ENCODE peak calls at places on chromosomes 2 and 18, in nine cellular contexts. One of them, this sample, is unnamed. For H3K27me3 and H3K4me1, the result is how much of the 10 kb centered on the place peaks cover.

GRCh38 chr18:78898635-78899034 is 81.0 kb upstream of the SALL3 start:
- DNase-seq in upper lobe of left lung: no peak
- DNase-seq in tibial nerve: no peak
- DNase-seq in stomach: no peak
- DNase-seq in transverse colon: no peak
- DNase-seq in K562: no peak
- DNase-seq in GM12878: no peak
- DNase-seq in H1: no peak
- DNase-seq in ovary: no peak
- DNase-seq in this sample: no peak

GRCh38 chr2:186546842-186547241 is 43.0 kb upstream of the ITGAV start:
- DNase-seq in upper lobe of left lung: no peak
- DNase-seq in tibial nerve: no peak
- DNase-seq in stomach: no peak
- DNase-seq in transverse colon: no peak
- DNase-seq in K562: no peak
- DNase-seq in GM12878: no peak
- DNase-seq in H1: no peak
- DNase-seq in ovary: no peak
- DNase-seq in this sample: no peak

GRCh38 chr2:174004900-174005605 is 39.9 kb upstream of the SP3 start:
- DNase-seq in upper lobe of left lung: no peak
- DNase-seq in tibial nerve: no peak
- DNase-seq in stomach: no peak
- DNase-seq in transverse colon: no peak
- DNase-seq in K562: no peak
- DNase-seq in GM12878: no peak
- DNase-seq in H1: no peak
- DNase-seq in ovary: no peak
- DNase-seq in this sample: peak

GRCh38 chr18:26121476-26121875 is 12.2 kb upstream of the PSMA8 start:
- DNase-seq in upper lobe of left lung: no peak
- DNase-seq in tibial nerve: no peak
- DNase-seq in stomach: no peak
- DNase-seq in transverse colon: no peak
- DNase-seq in K562: no peak
- DNase-seq in GM12878: no peak
- DNase-seq in H1: no peak
- DNase-seq in ovary: no peak
- DNase-seq in this sample: no peak

GRCh38 chr2:231104115-231104713 is 20.6 kb downstream of the HTR2B start:
- DNase-seq in upper lobe of left lung: peak
- DNase-seq in tibial nerve: peak
- DNase-seq in stomach: peak
- DNase-seq in transverse colon: peak
- DNase-seq in K562: peak
- DNase-seq in GM12878: peak
- DNase-seq in H1: no peak
- DNase-seq in ovary: peak
- DNase-seq in this sample: peak

GRCh38 chr2:40559175-40559574 is 107.3 kb upstream of the SLC8A1 start:
- DNase-seq in upper lobe of left lung: no peak
- DNase-seq in tibial nerve: no peak
- DNase-seq in stomach: no peak
- DNase-seq in transverse colon: no peak
- DNase-seq in K562: no peak
- DNase-seq in GM12878: no peak
- DNase-seq in H1: no peak
- DNase-seq in ovary: no peak
- DNase-seq in this sample: no peak

GRCh38 chr2:207239754-207240494 is 74.2 kb upstream of the KLF7 start:
- DNase-seq in upper lobe of left lung: no peak
- DNase-seq in tibial nerve: no peak
- DNase-seq in stomach: no peak
- DNase-seq in transverse colon: no peak
- DNase-seq in K562: no peak
- DNase-seq in GM12878: no peak
- DNase-seq in H1: no peak
- DNase-seq in ovary: no peak
- DNase-seq in this sample: no peak

GRCh38 chr2:105750735-105751134 is 6.0 kb downstream of the NCK2 start:
- DNase-seq in upper lobe of left lung: no peak
- DNase-seq in tibial nerve: no peak
- DNase-seq in stomach: no peak
- DNase-seq in transverse colon: no peak
- DNase-seq in K562: no peak
- DNase-seq in GM12878: no peak
- DNase-seq in H1: no peak
- DNase-seq in ovary: no peak
- DNase-seq in this sample: no peak

GRCh38 chr2:131475831-131476230 is at the start of gene TUBA3D:
- DNase-seq in upper lobe of left lung: no peak
- DNase-seq in tibial nerve: no peak
- DNase-seq in stomach: no peak
- DNase-seq in transverse colon: no peak
- DNase-seq in K562: no peak
- DNase-seq in GM12878: no peak
- DNase-seq in H1: no peak
- DNase-seq in ovary: no peak
- DNase-seq in this sample: no peak

GRCh38 chr2:134647607-134648256 is 71.1 kb downstream of the TMEM163 start:
- DNase-seq in upper lobe of left lung: no peak
- DNase-seq in tibial nerve: no peak
- DNase-seq in stomach: no peak
- DNase-seq in transverse colon: no peak
- DNase-seq in K562: no peak
- DNase-seq in GM12878: no peak
- DNase-seq in H1: no peak
- DNase-seq in ovary: no peak
- DNase-seq in this sample: peak

GRCh38 chr2:223760838-223761502 is 76.4 kb downstream of the AP1S3 start:
- DNase-seq in upper lobe of left lung: peak
- DNase-seq in tibial nerve: peak
- DNase-seq in stomach: peak
- DNase-seq in transverse colon: peak
- DNase-seq in K562: no peak
- DNase-seq in GM12878: peak
- DNase-seq in H1: no peak
- DNase-seq in ovary: no peak
- DNase-seq in this sample: no peak

GRCh38 chr2:151071382-151071781 is 190.3 kb downstream of the RBM43 start:
- DNase-seq in upper lobe of left lung: no peak
- DNase-seq in tibial nerve: no peak
- DNase-seq in stomach: no peak
- DNase-seq in transverse colon: no peak
- DNase-seq in K562: no peak
- DNase-seq in GM12878: no peak
- DNase-seq in H1: peak
- DNase-seq in ovary: no peak
- DNase-seq in this sample: no peak

GRCh38 chr2:104867351-104868080 is 13.6 kb downstream of the POU3F3 start:
- DNase-seq in upper lobe of left lung: no peak
- DNase-seq in tibial nerve: no peak
- DNase-seq in stomach: no peak
- DNase-seq in transverse colon: no peak
- DNase-seq in K562: no peak
- DNase-seq in GM12878: no peak
- DNase-seq in H1: no peak
- DNase-seq in ovary: no peak
- DNase-seq in this sample: no peak

GRCh38 chr2:136126527-136126926 is 8.6 kb upstream of the CXCR4 start:
- DNase-seq in upper lobe of left lung: no peak
- DNase-seq in tibial nerve: no peak
- DNase-seq in stomach: no peak
- DNase-seq in transverse colon: no peak
- DNase-seq in K562: no peak
- DNase-seq in GM12878: no peak
- DNase-seq in H1: no peak
- DNase-seq in ovary: no peak
- DNase-seq in this sample: no peak

DNA sequence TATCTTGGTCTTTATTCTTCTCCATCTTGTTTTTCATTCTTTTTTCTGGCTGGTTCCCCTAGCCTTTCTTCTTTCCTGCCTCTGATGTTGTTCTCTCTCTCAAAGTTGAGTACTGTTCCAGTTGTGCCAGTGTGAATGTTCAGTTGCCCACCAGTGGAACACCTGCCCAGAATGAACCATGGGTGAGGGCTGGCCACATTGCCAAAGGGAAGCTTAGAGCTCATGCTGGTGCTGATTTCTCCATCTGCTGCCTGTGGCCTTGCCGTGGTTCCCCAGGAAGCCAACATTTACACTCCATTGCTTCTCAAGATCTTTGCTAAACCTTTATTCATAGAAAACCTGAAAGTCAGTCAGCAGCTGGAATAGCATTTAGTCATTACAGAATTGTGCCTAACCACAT is 99.1 kb upstream of the MC2R start:
- DNase-seq in upper lobe of left lung: no peak
- DNase-seq in tibial nerve: no peak
- DNase-seq in stomach: no peak
- DNase-seq in transverse colon: no peak
- DNase-seq in K562: no peak
- DNase-seq in GM12878: no peak
- DNase-seq in H1: no peak
- DNase-seq in ovary: no peak
- DNase-seq in this sample: no peak
- TF ChIP-seq EP300 in upper lobe of left lung: no peak
- TF ChIP-seq EP300 in tibial nerve: no peak
- TF ChIP-seq EP300 in stomach: no peak
- TF ChIP-seq EP300 in transverse colon: no peak
- TF ChIP-seq EP300 in K562: no peak
- TF ChIP-seq EP300 in GM12878: no peak
- TF ChIP-seq EP300 in H1: no peak
- TF ChIP-seq EP300 in ovary: no peak
- TF ChIP-seq EP300 in this sample: no peak

GRCh38 chr2:156019341-156019740 is 313.2 kb downstream of the NR4A2 start:
- DNase-seq in upper lobe of left lung: no peak
- DNase-seq in tibial nerve: no peak
- DNase-seq in stomach: no peak
- DNase-seq in transverse colon: no peak
- DNase-seq in K562: no peak
- DNase-seq in GM12878: no peak
- DNase-seq in H1: no peak
- DNase-seq in ovary: no peak
- DNase-seq in this sample: no peak
- H3K27me3 ChIP-seq in upper lobe of left lung: under half
- H3K27me3 ChIP-seq in tibial nerve: under half
- H3K27me3 ChIP-seq in stomach: under half
- H3K27me3 ChIP-seq in transverse colon: under half
- H3K27me3 ChIP-seq in K562: under half
- H3K27me3 ChIP-seq in GM12878: under half
- H3K27me3 ChIP-seq in H1: under half
- H3K27me3 ChIP-seq in ovary: under half
- H3K27me3 ChIP-seq in this sample: under half

DNA sequence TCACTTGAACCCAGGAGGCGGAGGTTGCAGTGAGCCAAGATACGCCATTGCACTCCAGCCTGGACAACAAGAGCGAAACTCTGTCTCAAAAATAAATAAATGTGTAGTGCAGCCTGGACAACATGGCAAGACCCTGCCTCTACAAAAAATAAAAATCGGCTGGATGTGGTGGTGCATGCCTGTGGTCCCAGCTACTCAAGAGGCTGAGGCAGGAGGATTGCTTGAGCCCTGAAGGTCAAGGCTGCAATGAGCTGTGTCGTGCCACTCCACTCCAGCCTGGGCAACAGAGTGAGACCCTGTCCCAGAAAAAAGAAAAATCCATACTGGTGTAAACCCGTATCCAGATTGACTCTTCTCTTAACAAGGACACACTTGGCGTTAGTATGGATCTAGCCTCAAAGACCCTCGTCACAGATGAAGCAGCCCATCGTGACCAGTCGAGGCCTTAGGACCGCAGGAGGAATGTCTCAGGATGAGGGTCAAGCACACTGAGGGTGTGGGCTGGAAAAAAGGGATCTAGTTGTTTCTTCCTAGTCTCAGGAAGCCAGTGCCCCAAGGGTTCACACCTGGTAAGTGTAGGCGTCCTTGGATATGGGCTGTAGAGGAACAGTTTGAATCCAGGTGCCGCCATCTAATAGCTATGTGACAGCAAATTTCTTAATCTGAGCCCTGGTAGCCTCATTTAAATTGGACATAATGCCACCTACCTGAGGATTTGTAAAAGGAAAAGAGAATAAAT is 4.0 kb upstream of the GPBAR1 start:
- DNase-seq in upper lobe of left lung: no peak
- DNase-seq in tibial nerve: no peak
- DNase-seq in stomach: no peak
- DNase-seq in transverse colon: no peak
- DNase-seq in K562: no peak
- DNase-seq in GM12878: no peak
- DNase-seq in H1: no peak
- DNase-seq in ovary: no peak
- DNase-seq in this sample: peak
- H3K4me1 ChIP-seq in upper lobe of left lung: under half
- H3K4me1 ChIP-seq in tibial nerve: half or more
- H3K4me1 ChIP-seq in stomach: half or more
- H3K4me1 ChIP-seq in transverse colon: under half
- H3K4me1 ChIP-seq in K562: under half
- H3K4me1 ChIP-seq in GM12878: under half
- H3K4me1 ChIP-seq in H1: under half
- H3K4me1 ChIP-seq in ovary: under half
- H3K4me1 ChIP-seq in this sample: under half

GRCh38 chr2:60499651-60500300 is 53.7 kb downstream of the BCL11A start:
- DNase-seq in upper lobe of left lung: no peak
- DNase-seq in tibial nerve: no peak
- DNase-seq in stomach: no peak
- DNase-seq in transverse colon: no peak
- DNase-seq in K562: no peak
- DNase-seq in GM12878: no peak
- DNase-seq in H1: no peak
- DNase-seq in ovary: no peak
- DNase-seq in this sample: no peak
- TF ChIP-seq EP300 in upper lobe of left lung: no peak
- TF ChIP-seq EP300 in tibial nerve: no peak
- TF ChIP-seq EP300 in stomach: no peak
- TF ChIP-seq EP300 in transverse colon: no peak
- TF ChIP-seq EP300 in K562: no peak
- TF ChIP-seq EP300 in GM12878: no peak
- TF ChIP-seq EP300 in H1: no peak
- TF ChIP-seq EP300 in ovary: no peak
- TF ChIP-seq EP300 in this sample: no peak

GRCh38 chr18:51278045-51278649 is 80.7 kb upstream of the MEX3C start:
- DNase-seq in upper lobe of left lung: no peak
- DNase-seq in tibial nerve: no peak
- DNase-seq in stomach: peak
- DNase-seq in transverse colon: peak
- DNase-seq in K562: peak
- DNase-seq in GM12878: no peak
- DNase-seq in H1: peak
- DNase-seq in ovary: no peak
- DNase-seq in this sample: no peak
- H3K27me3 ChIP-seq in upper lobe of left lung: under half
- H3K27me3 ChIP-seq in tibial nerve: under half
- H3K27me3 ChIP-seq in stomach: under half
- H3K27me3 ChIP-seq in transverse colon: under half
- H3K27me3 ChIP-seq in K562: under half
- H3K27me3 ChIP-seq in GM12878: under half
- H3K27me3 ChIP-seq in H1: under half
- H3K27me3 ChIP-seq in ovary: under half
- H3K27me3 ChIP-seq in this sample: under half

DNA sequence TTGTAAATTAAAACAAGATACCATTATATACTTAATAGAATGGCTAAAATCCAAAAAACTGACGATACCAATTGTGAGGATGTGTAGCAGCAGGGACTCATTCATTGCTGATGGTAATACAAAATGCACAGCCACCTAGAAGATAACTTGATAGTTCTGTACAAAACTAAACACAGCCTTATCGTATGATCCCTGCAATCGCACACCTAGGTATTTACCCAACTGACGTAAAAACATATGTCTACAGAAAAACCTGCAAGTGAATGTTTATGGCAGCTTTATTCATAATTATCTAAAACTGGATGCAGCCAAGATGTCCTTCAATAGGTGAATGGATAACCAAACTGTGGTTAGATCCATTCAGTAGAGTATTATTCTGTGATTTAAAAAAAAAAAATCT is 45.5 kb downstream of the TBC1D8 start:
- DNase-seq in upper lobe of left lung: no peak
- DNase-seq in tibial nerve: no peak
- DNase-seq in stomach: no peak
- DNase-seq in transverse colon: no peak
- DNase-seq in K562: no peak
- DNase-seq in GM12878: no peak
- DNase-seq in H1: no peak
- DNase-seq in ovary: no peak
- DNase-seq in this sample: no peak
- H3K4me1 ChIP-seq in upper lobe of left lung: under half
- H3K4me1 ChIP-seq in tibial nerve: under half
- H3K4me1 ChIP-seq in stomach: half or more
- H3K4me1 ChIP-seq in transverse colon: under half
- H3K4me1 ChIP-seq in K562: under half
- H3K4me1 ChIP-seq in GM12878: under half
- H3K4me1 ChIP-seq in H1: under half
- H3K4me1 ChIP-seq in ovary: under half
- H3K4me1 ChIP-seq in this sample: under half